ENCODE peak calls at places on chromosomes 5 and 9, in four cellular contexts. P is stimulated activated CD4-positive, alpha-beta T cell treated with anti-CD3 and anti-CD28 coated beads, Interleukin-15, amount 100 ng/mL, for 1 hour; Z is pancreas; E is CD4-positive, alpha-beta T cell. Y is an unnamed sample.

GRCh38 chr5:36602711-36603321 is 3.6 kb upstream of the SLC1A3 start:
- DNase-seq in P (no peak), Z (no peak), E (no peak), Y (no peak)

GRCh38 chr5:50445281-50445949 is 4.3 kb upstream of the EMB start:
- DNase-seq in P (no peak), Z (no peak), E (no peak), Y (no peak)

GRCh38 chr9:134895103-134895502 is 14.5 kb downstream of the FCN2 start:
- DNase-seq in P (no peak), Z (no peak), E (no peak), Y (no peak)

GRCh38 chr5:125311743-125312142 is 565.3 kb upstream of the ZNF608 start:
- DNase-seq in P (no peak), Z (no peak), E (no peak), Y (no peak)

GRCh38 chr9:15250013-15250412 is 57.0 kb downstream of the TTC39B start:
- DNase-seq in P (no peak), Z (no peak), E (no peak), Y (no peak)

GRCh38 chr9:91131433-91131839 is 230.3 kb downstream of the AUH start:
- DNase-seq in P (peak; percentile 31), Z (no peak), E (no peak), Y (no peak)

GRCh38 chr5:61817472-61818326 is 485.6 kb downstream of the ZSWIM6 start:
- DNase-seq in P (no peak), Z (no peak), E (no peak), Y (no peak)

GRCh38 chr9:38451162-38451561 is 26.9 kb upstream of the IGFBPL1 start:
- DNase-seq in P (no peak), Z (no peak), E (no peak), Y (no peak)

GRCh38 chr5:140043508-140043872 is 391 bp upstream of the NRG2 start:
- DNase-seq in P (no peak), Z (no peak), E (no peak), Y (no peak)

GRCh38 chr5:2801602-2802525 is 50.4 kb upstream of the IRX2 start:
- DNase-seq in P (no peak), Z (no peak), E (no peak), Y (no peak)

GRCh38 chr9:3708751-3709150 is 182.9 kb upstream of the RFX3 start:
- DNase-seq in P (no peak), Z (no peak), E (no peak), Y (no peak)

GRCh38 chr5:82991678-82992323 is 85.4 kb downstream of the TMEM167A start:
- DNase-seq in P (no peak), Z (no peak), E (no peak), Y (no peak)

GRCh38 chr5:180596115-180596667 is 4.9 kb upstream of the SCGB3A1 start:
- DNase-seq in P (no peak), Z (peak; percentile 69), E (no peak), Y (no peak)

GRCh38 chr5:1103505-1104326 is 8.1 kb downstream of the SLC12A7 start:
- DNase-seq in P (no peak), Z (no peak), E (no peak), Y (no peak)

GRCh38 chr5:130975299-130975698 is 189.8 kb downstream of the HINT1 start:
- DNase-seq in P (no peak), Z (no peak), E (no peak), Y (no peak)

GRCh38 chr5:77771452-77771851 is 4.7 kb downstream of the TBCA start:
- DNase-seq in P (no peak), Z (no peak), E (no peak), Y (no peak)